ENCODE peak calls at places on chromosomes 1 and 21, in ten cellular contexts. F is mammary epithelial cell; M is uterus; K is neural progenitor cell; R is suprapubic skin; Q is HFFc6; B is pancreas; N is CD4-positive, alpha-beta T cell; H is tibial nerve; T is activated CD8-positive, alpha-beta T cell treated with anti-CD3 and anti-CD28 coated beads for 36 hours. L is an unnamed sample.

GRCh38 chr21:36485476-36485875 is 5.6 kb upstream of the CLDN14 start:
- DNase-seq in N (no peak), H (no peak), R (no peak), Q (no peak), F (no peak), T (no peak), K (no peak), B (no peak), M (no peak), L (no peak)

GRCh38 chr1:202671388-202671787 is 38.9 kb downstream of the SYT2 start:
- DNase-seq in F (no peak), T (no peak), K (no peak), M (no peak), Q (peak), H (no peak), R (no peak), N (no peak), B (peak), L (no peak)

GRCh38 chr21:17688912-17689874 is 76.5 kb upstream of the BTG3 start:
- DNase-seq in Q (peak), R (peak), K (no peak), F (peak), M (peak), H (no peak), N (peak), B (peak), T (peak), L (no peak)

GRCh38 chr21:46124926-46125845 is 27.3 kb downstream of the COL6A2 start:
- DNase-seq in Q (no peak), M (peak), N (no peak), H (peak), B (no peak), F (no peak), R (peak), K (no peak), T (no peak), L (no peak)

GRCh38 chr1:63674865-63675815 is 81.9 kb downstream of the PGM1 start:
- DNase-seq in R (no peak), N (no peak), Q (no peak), F (no peak), H (no peak), M (no peak), T (no peak), B (peak), K (no peak), L (no peak)

GRCh38 chr1:234866007-234866866 is 256.3 kb upstream of the IRF2BP2 start:
- DNase-seq in F (peak), R (no peak), T (peak), K (no peak), M (peak), Q (peak), H (peak), B (no peak), N (no peak), L (no peak)

GRCh38 chr1:54697896-54698295 is 17.8 kb upstream of the TTC4 start:
- DNase-seq in M (no peak), F (no peak), K (no peak), H (no peak), B (no peak), R (no peak), T (no peak), N (no peak), Q (no peak), L (no peak)

GRCh38 chr1:53982034-53982761 is 35.8 kb downstream of the LDLRAD1 start:
- DNase-seq in K (peak), M (peak), R (peak), T (no peak), H (no peak), Q (peak), F (peak), B (peak), N (no peak), L (no peak)

GRCh38 chr1:86061660-86062059 is 94.9 kb downstream of the COL24A1 start:
- DNase-seq in M (no peak), H (no peak), N (no peak), B (no peak), K (no peak), R (no peak), F (no peak), Q (no peak), T (no peak), L (no peak)

GRCh38 chr21:43277481-43278351 is 108.9 kb downstream of the CRYAA start:
- DNase-seq in N (no peak), K (peak), H (no peak), R (no peak), M (no peak), T (no peak), Q (no peak), B (peak), F (no peak), L (no peak)

GRCh38 chr1:31505884-31506497 is 70.3 kb upstream of the TINAGL1 start:
- DNase-seq in Q (peak), F (peak), H (no peak), B (no peak), K (no peak), T (peak), M (no peak), N (no peak), R (no peak), L (no peak)

GRCh38 chr21:45383111-45383614 is 21.8 kb upstream of the COL18A1 start:
- DNase-seq in Q (no peak), F (no peak), M (peak), N (no peak), K (no peak), H (no peak), T (no peak), R (peak), B (peak), L (no peak)

GRCh38 chr1:75345538-75346292 is 211.5 kb downstream of the LHX8 start:
- DNase-seq in Q (no peak), T (no peak), H (no peak), M (no peak), B (no peak), F (peak), N (no peak), R (no peak), K (no peak), L (no peak)

GRCh38 chr1:3645247-3645646 is 4.7 kb downstream of the WRAP73 start:
- DNase-seq in M (no peak), H (no peak), K (no peak), Q (no peak), T (no peak), F (no peak), N (no peak), R (no peak), B (no peak), L (no peak)

GRCh38 chr1:199867601-199868000 is 159.9 kb upstream of the NR5A2 start:
- DNase-seq in B (no peak), H (no peak), N (no peak), K (no peak), R (no peak), M (no peak), T (no peak), Q (no peak), F (no peak), L (no peak)

GRCh38 chr1:214439352-214440119 is 111.9 kb downstream of the PTPN14 start:
- DNase-seq in F (peak), N (no peak), K (no peak), M (peak), Q (no peak), H (no peak), T (peak), R (no peak), B (peak), L (peak)

GRCh38 chr1:14113841-14114567 is 414.0 kb downstream of the PRDM2 start:
- DNase-seq in F (peak), T (peak), B (peak), Q (no peak), M (peak), K (peak), R (no peak), H (no peak), N (no peak), L (peak)

GRCh38 chr1:36776256-36776655 is 258.1 kb downstream of the GRIK3 start:
- DNase-seq in T (no peak), H (no peak), F (no peak), M (no peak), N (no peak), K (no peak), R (no peak), Q (no peak), B (no peak), L (no peak)

GRCh38 chr1:45954401-45954847 is 151.0 kb downstream of the MAST2 start:
- DNase-seq in N (no peak), T (no peak), B (no peak), M (no peak), K (peak), H (no peak), R (no peak), F (peak), Q (peak), L (no peak)

GRCh38 chr1:109739738-109740614 is 862 bp downstream of the GSTM3 start:
- DNase-seq in T (peak), N (peak), Q (peak), K (peak), B (peak), R (peak), H (peak), M (peak), F (peak), L (peak)

GRCh38 chr21:46189213-46189958 is 5.1 kb upstream of the SPATC1L start:
- DNase-seq in N (no peak), H (no peak), T (no peak), Q (peak), M (no peak), B (no peak), K (no peak), R (peak), F (peak), L (no peak)

GRCh38 chr1:6170742-6171201 is 9.3 kb downstream of the CHD5 start:
- DNase-seq in M (no peak), K (no peak), Q (no peak), N (no peak), R (no peak), F (no peak), T (no peak), H (no peak), B (no peak), L (no peak)

GRCh38 chr1:117541003-117541402 is 64.8 kb upstream of the TENT5C start:
- DNase-seq in R (no peak), Q (no peak), M (peak), T (no peak), F (no peak), B (peak), K (no peak), N (no peak), H (no peak), L (no peak)

GRCh38 chr1:218211241-218211640 is 73.9 kb upstream of the RRP15 start:
- DNase-seq in K (no peak), T (no peak), M (no peak), B (no peak), Q (no peak), H (no peak), N (no peak), R (no peak), F (peak), L (no peak)

GRCh38 chr1:19385869-19386591 is 73.9 kb downstream of the SLC66A1 start:
- DNase-seq in F (no peak), N (no peak), B (peak), Q (peak), T (no peak), H (peak), M (peak), R (no peak), K (no peak), L (no peak)

GRCh38 chr1:93695411-93696005 is 13.9 kb upstream of the BCAR3 start:
- DNase-seq in T (no peak), N (no peak), K (no peak), F (no peak), B (no peak), R (no peak), M (no peak), H (no peak), Q (no peak), L (no peak)

GRCh38 chr1:61332196-61332753 is 249.9 kb downstream of the NFIA start:
- DNase-seq in R (no peak), M (no peak), H (no peak), N (no peak), Q (no peak), B (no peak), K (no peak), T (peak), F (no peak), L (peak)

GRCh38 chr1:23126801-23127200 is 41.9 kb downstream of the LUZP1 start:
- DNase-seq in M (no peak), T (no peak), K (no peak), B (no peak), Q (peak), N (no peak), F (peak), H (no peak), R (no peak), L (no peak)

GRCh38 chr21:25639167-25639921 is at the start of gene JAM2:
- DNase-seq in N (peak), Q (no peak), R (peak), F (no peak), K (peak), M (peak), T (peak), B (peak), H (peak), L (peak)

GRCh38 chr1:45490623-45491463 is at the start of gene TESK2:
- DNase-seq in T (peak), N (peak), H (peak), K (peak), M (peak), R (peak), B (peak), F (peak), Q (peak), L (peak)

GRCh38 chr21:34965200-34966174 is 83.6 kb downstream of the RUNX1 start:
- DNase-seq in T (no peak), F (peak), Q (peak), N (no peak), H (no peak), B (no peak), K (no peak), M (no peak), R (no peak), L (no peak)

GRCh38 chr1:198047913-198048312 is 108.9 kb upstream of the NEK7 start:
- DNase-seq in F (no peak), N (no peak), H (no peak), R (no peak), Q (no peak), K (no peak), M (no peak), T (peak), B (no peak), L (no peak)

GRCh38 chr1:31381394-31382287 is 8.8 kb upstream of the FABP3 start:
- DNase-seq in K (no peak), T (no peak), H (no peak), B (no peak), N (no peak), Q (peak), F (no peak), M (no peak), R (no peak), L (no peak)

GRCh38 chr1:184300446-184300845 is 86.4 kb upstream of the C1orf21 start:
- DNase-seq in H (no peak), N (no peak), M (no peak), F (no peak), Q (peak), R (no peak), T (no peak), K (no peak), B (no peak), L (no peak)

GRCh38 chr1:70779571-70779970 is 268.0 kb downstream of the PTGER3 start:
- DNase-seq in K (no peak), R (no peak), B (no peak), Q (peak), H (no peak), M (no peak), N (no peak), T (no peak), F (peak), L (no peak)

GRCh38 chr1:154998818-154999650 is 3.6 kb upstream of the ZBTB7B start:
- DNase-seq in Q (peak), T (peak), H (no peak), N (peak), B (peak), M (peak), F (peak), K (peak), R (peak), L (peak)

GRCh38 chr1:155000475-155000724 is 2.2 kb upstream of the ZBTB7B start:
- DNase-seq in K (no peak), B (peak), M (peak), H (no peak), T (peak), R (peak), F (no peak), Q (no peak), N (no peak), L (no peak)

GRCh38 chr1:154999651-155000474 is 2.7 kb upstream of the ZBTB7B start:
- DNase-seq in N (no peak), M (peak), K (peak), F (no peak), H (no peak), Q (no peak), R (no peak), B (peak), T (peak), L (peak)

GRCh38 chr1:154996966-154997701 is 3.7 kb downstream of the LENEP start:
- DNase-seq in H (no peak), N (no peak), K (no peak), Q (no peak), F (no peak), R (no peak), M (no peak), B (no peak), T (no peak), L (no peak)

DNA sequence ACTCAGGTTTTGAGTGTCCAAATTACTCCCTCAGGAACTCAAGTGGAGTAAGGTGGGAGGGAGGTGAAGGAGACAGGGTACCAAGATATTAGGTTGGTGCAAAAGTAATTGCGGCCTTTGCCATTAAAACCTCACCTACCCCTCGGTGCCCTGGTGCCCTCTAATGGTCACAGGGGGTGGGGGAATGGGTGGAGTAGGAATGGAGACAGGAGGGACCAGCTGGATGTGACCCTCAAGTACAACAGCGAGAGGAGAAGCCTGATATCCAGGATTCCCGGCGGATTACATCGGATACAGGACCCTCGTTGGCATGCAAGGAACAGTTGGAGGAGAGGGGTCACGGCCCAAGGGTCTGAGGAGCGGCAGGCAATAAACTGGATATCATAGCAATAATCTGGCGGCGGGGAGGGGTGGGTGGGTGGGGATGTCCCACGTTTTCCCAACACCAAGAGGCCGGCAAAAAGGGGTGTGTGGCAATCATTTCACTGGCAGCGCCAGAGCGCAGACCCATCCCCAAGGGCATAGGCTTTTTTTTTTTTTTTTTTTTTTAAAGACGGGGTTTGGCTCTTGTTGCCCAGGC is 4.3 kb upstream of the ZBTB7B start:
- DNase-seq in N (no peak), F (no peak), B (no peak), M (no peak), R (no peak), T (no peak), Q (no peak), K (no peak), H (no peak), L (no peak)
- TF ChIP-seq CTCF in N (no peak), F (peak), B (no peak), M (no peak), R (no peak), T (no peak), Q (no peak), K (no peak), H (no peak), L (peak)

DNA sequence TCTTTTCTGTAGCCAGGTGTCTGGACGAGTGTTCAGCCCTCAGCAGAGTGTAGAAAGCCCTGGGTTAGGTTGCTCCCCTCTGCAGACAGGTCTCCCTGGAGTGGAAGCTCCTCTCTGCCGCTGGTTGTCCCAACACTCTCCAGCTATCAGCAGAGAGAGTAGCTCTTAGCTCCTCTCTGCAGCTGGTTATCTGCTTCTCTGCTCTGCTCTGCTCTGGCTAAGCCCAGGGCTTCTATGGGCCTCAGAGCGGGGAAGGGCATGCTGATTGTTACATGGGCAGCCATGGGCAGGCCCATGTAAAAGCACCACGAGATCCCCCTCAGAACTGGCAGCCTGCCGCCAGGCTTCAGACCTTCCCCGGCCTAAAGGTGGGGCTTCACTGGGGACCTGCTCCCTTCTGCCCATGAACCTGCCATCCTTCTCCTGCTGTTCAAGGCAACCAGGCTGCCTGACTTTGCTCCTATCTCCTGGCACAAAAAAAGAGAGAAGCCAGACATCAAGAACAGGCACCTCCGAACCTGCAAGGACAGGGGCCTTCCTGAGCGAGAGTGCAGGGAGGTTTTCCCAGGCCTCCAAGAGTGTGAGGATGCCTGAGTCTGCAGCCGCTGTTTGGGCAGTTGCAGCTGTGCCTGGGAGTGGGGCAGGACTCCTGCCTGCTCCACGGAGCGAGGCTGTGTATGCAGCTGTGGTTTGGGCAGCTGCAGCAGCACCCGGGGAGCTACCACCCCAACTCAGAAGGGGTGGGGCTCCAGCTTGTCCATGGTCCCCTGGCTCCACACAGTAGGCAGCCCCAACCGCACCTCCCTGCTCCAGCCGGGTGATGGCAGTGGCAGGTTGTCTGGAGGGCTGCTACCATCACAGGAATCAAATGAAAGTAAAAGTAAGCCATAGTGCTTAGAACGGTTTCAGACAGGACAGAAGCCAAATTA is 973.7 kb downstream of the LTN1 start:
- DNase-seq in K (no peak), T (no peak), Q (peak), F (no peak), B (peak), M (no peak), N (no peak), H (no peak), R (no peak), L (peak)
- TF ChIP-seq CTCF in K (no peak), T (no peak), Q (peak), F (no peak), B (no peak), M (no peak), N (no peak), H (no peak), R (no peak), L (no peak)

DNA sequence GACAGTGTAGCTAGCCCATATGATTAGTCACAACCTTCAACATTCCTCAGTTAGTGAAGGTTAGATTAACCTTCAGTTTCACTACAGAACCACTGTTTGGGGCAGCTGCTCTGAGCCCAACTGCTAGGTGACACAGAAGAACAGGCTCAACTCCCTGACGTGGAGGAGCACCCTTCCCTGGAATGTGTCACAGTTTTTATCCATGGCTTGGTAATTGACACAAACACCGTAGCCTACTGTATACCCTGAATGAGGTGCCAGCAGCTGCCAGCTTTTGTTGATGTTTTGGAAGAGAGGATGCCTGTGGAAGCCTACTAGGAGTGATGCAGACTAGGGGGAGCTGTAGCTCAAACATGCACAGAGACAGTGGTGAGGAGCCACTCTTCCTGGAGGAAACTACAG is 56.6 kb upstream of the CR2 start:
- DNase-seq in N (no peak), B (no peak), F (no peak), R (no peak), H (no peak), T (no peak), Q (no peak), K (no peak), M (no peak), L (no peak)
- TF ChIP-seq CTCF in N (no peak), B (no peak), F (peak), R (no peak), H (no peak), T (no peak), Q (peak), K (no peak), M (no peak), L (peak)

GRCh38 chr1:94792473-94792875 is 27.7 kb upstream of the SLC44A3 start:
- DNase-seq in R (no peak), N (no peak), T (no peak), Q (peak), B (no peak), F (peak), H (no peak), M (no peak), K (no peak), L (peak)
- TF ChIP-seq CTCF in R (no peak), N (no peak), T (no peak), Q (peak), B (no peak), F (peak), H (peak), M (peak), K (no peak), L (no peak)

GRCh38 chr1:51989582-51990477 is 670 bp downstream of the RAB3B start:
- DNase-seq in T (no peak), R (peak), M (no peak), B (no peak), N (no peak), F (no peak), K (peak), Q (no peak), H (no peak), L (no peak)
- TF ChIP-seq CTCF in T (no peak), R (no peak), M (no peak), B (no peak), N (no peak), F (no peak), K (no peak), Q (no peak), H (no peak), L (no peak)

L was measured in GM20000.